ENCODE peak calls at places on chromosomes 13 and 19, in four cellular contexts. One of them, this sample, is unnamed.
A peak's percentile ranks its signal among the peaks of the same experiment; 100 is the strongest.

GRCh38 chr13:44280461-44280860 is 93.2 kb upstream of the SERP2 start:
- DNase-seq in right lobe of liver: no peak
- DNase-seq in H54: no peak
- DNase-seq in erythroblast: no peak
- DNase-seq in this sample: no peak

GRCh38 chr19:11381535-11382369 is 2.4 kb downstream of the EPOR start:
- DNase-seq in right lobe of liver: peak; percentile 76
- DNase-seq in H54: peak; percentile 91
- DNase-seq in erythroblast: peak; percentile 90
- DNase-seq in this sample: no peak

GRCh38 chr19:34319785-34320184 is 45.2 kb upstream of the GPI start:
- DNase-seq in right lobe of liver: no peak
- DNase-seq in H54: no peak
- DNase-seq in erythroblast: no peak
- DNase-seq in this sample: no peak

GRCh38 chr13:48526269-48526668 is 6.6 kb downstream of the RCBTB2 start:
- DNase-seq in right lobe of liver: no peak
- DNase-seq in H54: no peak
- DNase-seq in erythroblast: no peak
- DNase-seq in this sample: no peak

GRCh38 chr19:19217110-19217509 is 5.4 kb downstream of the NCAN start:
- DNase-seq in right lobe of liver: no peak
- DNase-seq in H54: no peak
- DNase-seq in erythroblast: no peak
- DNase-seq in this sample: no peak

GRCh38 chr13:63381078-63381859 is 1965.6 kb upstream of the PCDH20 start:
- DNase-seq in right lobe of liver: no peak
- DNase-seq in H54: no peak
- DNase-seq in erythroblast: no peak
- DNase-seq in this sample: no peak

GRCh38 chr13:114106991-114107685 is 25.3 kb downstream of the RASA3 start:
- DNase-seq in right lobe of liver: peak; percentile 17
- DNase-seq in H54: no peak
- DNase-seq in erythroblast: no peak
- DNase-seq in this sample: no peak

GRCh38 chr19:42097461-42097860 is 21.5 kb downstream of the ZNF574 start:
- DNase-seq in right lobe of liver: no peak
- DNase-seq in H54: no peak
- DNase-seq in erythroblast: no peak
- DNase-seq in this sample: no peak

GRCh38 chr19:5585461-5586299 is 17.9 kb upstream of the TINCR start:
- DNase-seq in right lobe of liver: no peak
- DNase-seq in H54: no peak
- DNase-seq in erythroblast: peak; percentile 89
- DNase-seq in this sample: no peak

GRCh38 chr19:55443045-55443823 is at the start of gene SHISA7:
- DNase-seq in right lobe of liver: no peak
- DNase-seq in H54: no peak
- DNase-seq in erythroblast: no peak
- DNase-seq in this sample: no peak

GRCh38 chr13:94033830-94034642 is 445.4 kb downstream of the DCT start:
- DNase-seq in right lobe of liver: no peak
- DNase-seq in H54: no peak
- DNase-seq in erythroblast: no peak
- DNase-seq in this sample: no peak

GRCh38 chr19:14434543-14435319 is 1.6 kb downstream of the PKN1 start:
- DNase-seq in right lobe of liver: peak; percentile 66
- DNase-seq in H54: peak; percentile 79
- DNase-seq in erythroblast: peak; percentile 28
- DNase-seq in this sample: peak; percentile 92

GRCh38 chr13:49098771-49099512 is 121.2 kb upstream of the MLNR start:
- DNase-seq in right lobe of liver: no peak
- DNase-seq in H54: no peak
- DNase-seq in erythroblast: peak; percentile 34
- DNase-seq in this sample: no peak

GRCh38 chr19:53877361-53877766 is 4.6 kb upstream of the PRKCG start:
- DNase-seq in right lobe of liver: no peak
- DNase-seq in H54: no peak
- DNase-seq in erythroblast: no peak
- DNase-seq in this sample: no peak

GRCh38 chr13:110156186-110157065 is 150.5 kb downstream of the COL4A1 start:
- DNase-seq in right lobe of liver: no peak
- DNase-seq in H54: no peak
- DNase-seq in erythroblast: no peak
- DNase-seq in this sample: no peak

DNA sequence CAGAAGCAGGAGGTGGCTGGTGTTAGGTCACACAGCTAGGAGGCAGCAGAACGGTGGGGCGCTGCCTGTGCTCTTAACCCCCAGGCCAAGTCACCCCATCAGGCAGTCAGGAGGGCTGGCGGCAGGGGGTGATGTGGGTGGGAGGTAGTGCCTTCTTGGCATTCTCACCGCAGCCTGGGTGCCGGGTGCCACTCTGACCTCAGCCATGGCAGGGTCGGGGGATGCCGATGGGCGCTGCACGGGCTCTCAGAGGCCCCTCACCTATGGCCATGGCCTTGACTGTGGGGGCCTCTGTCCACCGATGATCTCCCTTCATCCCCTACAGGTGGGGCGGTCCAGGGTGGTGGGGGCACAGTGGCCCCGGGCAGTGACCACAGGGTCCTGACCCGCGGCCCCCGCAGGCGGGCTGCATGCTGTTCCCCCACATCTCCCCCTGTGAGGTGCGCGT is 5.6 kb downstream of the PTOV1 start:
- DNase-seq in right lobe of liver: no peak
- DNase-seq in H54: no peak
- DNase-seq in erythroblast: no peak
- DNase-seq in this sample: no peak
- TF ChIP-seq POLR2A in right lobe of liver: no peak
- TF ChIP-seq POLR2A in H54: no peak
- TF ChIP-seq POLR2A in erythroblast: no peak
- TF ChIP-seq POLR2A in this sample: no peak

GRCh38 chr19:2232286-2233151 is 3.6 kb downstream of the PLEKHJ1 start:
- DNase-seq in right lobe of liver: no peak
- DNase-seq in H54: no peak
- DNase-seq in erythroblast: no peak
- DNase-seq in this sample: no peak

GRCh38 chr19:2230807-2231533 is 5.2 kb downstream of the PLEKHJ1 start:
- DNase-seq in right lobe of liver: no peak
- DNase-seq in H54: no peak
- DNase-seq in erythroblast: no peak
- DNase-seq in this sample: no peak

GRCh38 chr19:2233601-2234280 is 2.4 kb downstream of the PLEKHJ1 start:
- DNase-seq in right lobe of liver: no peak
- DNase-seq in H54: no peak
- DNase-seq in erythroblast: no peak
- DNase-seq in this sample: no peak

GRCh38 chr19:2230029-2230531 is 6.0 kb downstream of the PLEKHJ1 start:
- DNase-seq in right lobe of liver: no peak
- DNase-seq in H54: no peak
- DNase-seq in erythroblast: no peak
- DNase-seq in this sample: no peak

GRCh38 chr19:2231621-2232221 is 4.4 kb downstream of the PLEKHJ1 start:
- DNase-seq in right lobe of liver: no peak
- DNase-seq in H54: no peak
- DNase-seq in erythroblast: no peak
- DNase-seq in this sample: no peak
- TF ChIP-seq POLR2A in right lobe of liver: no peak
- TF ChIP-seq POLR2A in H54: no peak
- TF ChIP-seq POLR2A in erythroblast: peak; percentile 25
- TF ChIP-seq POLR2A in this sample: no peak

GRCh38 chr19:45091031-45091918 is 1.7 kb upstream of the PPP1R37 start:
- DNase-seq in right lobe of liver: peak; percentile 98
- DNase-seq in H54: peak; percentile 73
- DNase-seq in erythroblast: peak; percentile 99
- DNase-seq in this sample: peak; percentile 95
- TF ChIP-seq POLR2A in right lobe of liver: peak; percentile 44
- TF ChIP-seq POLR2A in H54: peak; percentile 22
- TF ChIP-seq POLR2A in erythroblast: peak; percentile 66
- TF ChIP-seq POLR2A in this sample: no peak

DNA sequence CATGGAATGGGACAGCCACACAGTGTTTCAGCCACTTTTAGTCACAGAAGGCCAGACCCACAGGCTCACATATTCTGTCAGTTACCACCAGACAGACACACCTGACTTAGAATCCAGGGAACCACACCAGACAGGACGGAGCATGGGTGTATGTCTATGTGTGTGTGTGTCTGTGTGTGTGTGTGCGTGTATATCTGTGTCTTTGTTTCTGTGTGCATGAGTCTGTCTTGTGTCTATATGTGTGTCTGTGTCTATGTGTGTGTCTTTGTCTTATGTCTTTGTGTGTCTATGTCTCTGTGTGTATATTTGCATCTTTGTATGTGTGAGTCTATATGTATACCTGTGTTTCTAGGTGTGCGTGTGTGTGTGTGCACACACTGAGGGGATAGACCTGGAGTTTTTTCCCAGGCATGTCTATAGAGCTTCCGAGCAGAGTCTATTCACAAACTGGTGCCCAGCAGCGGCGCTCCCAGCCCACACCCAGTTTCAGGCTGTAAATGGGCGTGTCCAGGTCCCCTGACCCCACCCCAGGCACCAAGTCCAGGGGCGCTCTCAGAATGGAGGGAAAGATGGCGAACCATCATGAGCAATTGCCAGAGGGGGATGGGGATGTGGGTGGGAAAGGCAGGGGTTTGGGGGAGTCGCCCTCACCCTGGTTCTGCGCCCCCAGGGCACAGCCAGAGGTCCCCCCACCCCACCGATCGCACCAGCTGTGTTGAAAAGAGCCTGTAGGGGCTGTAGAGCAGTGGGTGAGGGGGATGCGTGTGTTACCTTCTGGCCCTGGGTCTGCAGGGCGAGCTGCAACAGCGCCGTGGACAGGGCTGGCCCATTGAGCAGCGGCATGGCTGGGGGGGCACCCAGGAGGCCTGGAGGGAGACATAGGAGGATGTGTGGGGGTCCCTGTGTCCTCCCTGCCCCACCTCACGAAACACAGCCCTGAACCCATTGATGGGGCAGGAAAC is 6.3 kb upstream of the FDX2 start:
- DNase-seq in right lobe of liver: no peak
- DNase-seq in H54: no peak
- DNase-seq in erythroblast: no peak
- DNase-seq in this sample: no peak
- TF ChIP-seq POLR2A in right lobe of liver: no peak
- TF ChIP-seq POLR2A in H54: no peak
- TF ChIP-seq POLR2A in erythroblast: no peak
- TF ChIP-seq POLR2A in this sample: no peak

GRCh38 chr13:40666058-40666904 is at the start of gene FOXO1:
- DNase-seq in right lobe of liver: peak; percentile 94
- DNase-seq in H54: peak; percentile 94
- DNase-seq in erythroblast: peak; percentile 83
- DNase-seq in this sample: peak; percentile 92

GRCh38 chr13:40664100-40665060 is 2.1 kb downstream of the FOXO1 start:
- DNase-seq in right lobe of liver: peak; percentile 91
- DNase-seq in H54: no peak
- DNase-seq in erythroblast: peak; percentile 38
- DNase-seq in this sample: no peak

GRCh38 chr13:40665754-40666057 is 735 bp downstream of the FOXO1 start:
- DNase-seq in right lobe of liver: no peak
- DNase-seq in H54: peak; percentile 30
- DNase-seq in erythroblast: no peak
- DNase-seq in this sample: no peak

GRCh38 chr13:40666905-40667621 is 622 bp upstream of the FOXO1 start:
- DNase-seq in right lobe of liver: peak; percentile 49
- DNase-seq in H54: peak; percentile 77
- DNase-seq in erythroblast: peak; percentile 35
- DNase-seq in this sample: no peak

DNA sequence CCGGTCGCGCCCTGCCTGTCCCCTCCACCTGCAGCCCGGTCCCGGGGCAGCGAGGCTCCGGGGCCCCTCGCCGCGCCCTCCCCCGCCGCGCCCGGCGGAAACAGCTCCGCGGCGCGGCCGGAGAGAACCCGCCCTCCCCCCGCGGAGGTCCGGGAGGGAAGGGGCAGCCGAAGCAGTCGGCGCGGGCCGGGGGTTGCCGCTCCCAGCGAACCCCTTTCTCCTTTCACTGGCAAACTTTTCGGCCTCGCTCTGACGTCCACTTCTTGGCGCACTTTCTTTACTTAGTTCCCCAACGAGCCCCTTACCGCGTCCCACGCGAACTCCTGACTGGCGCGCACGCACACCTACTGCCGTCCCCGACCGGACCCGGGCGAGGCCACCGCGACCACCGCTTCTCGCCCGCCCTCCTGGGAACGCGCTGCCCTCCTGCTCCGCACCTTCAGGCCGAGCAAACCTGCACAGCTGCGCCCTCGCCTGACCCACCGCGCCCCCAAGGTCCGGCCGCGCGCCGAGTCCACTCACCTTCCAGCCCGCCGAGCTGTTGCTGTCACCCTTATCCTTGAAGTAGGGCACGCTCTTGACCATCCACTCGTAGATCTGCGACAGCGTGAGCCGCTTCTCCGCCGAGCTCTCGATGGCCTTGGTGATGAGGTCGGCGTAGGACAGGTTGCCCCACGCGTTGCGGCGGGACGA is 1.2 kb downstream of the FOXO1 start:
- DNase-seq in right lobe of liver: peak; percentile 59
- DNase-seq in H54: no peak
- DNase-seq in erythroblast: peak; percentile 36
- DNase-seq in this sample: no peak
- TF ChIP-seq POLR2A in right lobe of liver: peak; percentile 6
- TF ChIP-seq POLR2A in H54: no peak
- TF ChIP-seq POLR2A in erythroblast: no peak
- TF ChIP-seq POLR2A in this sample: no peak

GRCh38 chr13:98216711-98217110 is 39.6 kb upstream of the RNF113B start:
- DNase-seq in right lobe of liver: no peak
- DNase-seq in H54: no peak
- DNase-seq in erythroblast: no peak
- DNase-seq in this sample: no peak
- TF ChIP-seq POLR2A in right lobe of liver: no peak
- TF ChIP-seq POLR2A in H54: no peak
- TF ChIP-seq POLR2A in erythroblast: no peak
- TF ChIP-seq POLR2A in this sample: no peak

GRCh38 chr19:32881766-32882165 is 12.2 kb upstream of the SLC7A9 start:
- DNase-seq in right lobe of liver: no peak
- DNase-seq in H54: no peak
- DNase-seq in erythroblast: no peak
- DNase-seq in this sample: no peak

GRCh38 chr19:32880607-32881006 is 11.0 kb upstream of the SLC7A9 start:
- DNase-seq in right lobe of liver: no peak
- DNase-seq in H54: no peak
- DNase-seq in erythroblast: no peak
- DNase-seq in this sample: no peak

GRCh38 chr19:32878988-32879387 is 9.4 kb upstream of the SLC7A9 start:
- DNase-seq in right lobe of liver: no peak
- DNase-seq in H54: no peak
- DNase-seq in erythroblast: no peak
- DNase-seq in this sample: no peak

GRCh38 chr19:32877977-32878745 is 8.6 kb upstream of the SLC7A9 start:
- DNase-seq in right lobe of liver: no peak
- DNase-seq in H54: no peak
- DNase-seq in erythroblast: no peak
- DNase-seq in this sample: no peak

GRCh38 chr19:32879741-32880140 is 10.2 kb upstream of the SLC7A9 start:
- DNase-seq in right lobe of liver: no peak
- DNase-seq in H54: no peak
- DNase-seq in erythroblast: no peak
- DNase-seq in this sample: no peak
- TF ChIP-seq POLR2A in right lobe of liver: no peak
- TF ChIP-seq POLR2A in H54: no peak
- TF ChIP-seq POLR2A in erythroblast: no peak
- TF ChIP-seq POLR2A in this sample: no peak